ENCODE peak calls at places on chromosomes 1 and 21, in nine cellular contexts. V, K, W, I, A, R, E, B and C are unnamed samples.

GRCh38 chr1:19317126-19317910 is 5.2 kb downstream of the SLC66A1 start:
- DNase-seq in V (no peak), K (no peak), W (no peak), I (no peak), A (peak; percentile 47), R (peak; percentile 39), E (no peak), B (no peak), C (no peak)

GRCh38 chr1:228830954-228831481 is 95.7 kb downstream of the RHOU start:
- DNase-seq in V (no peak), K (no peak), W (no peak), I (no peak), A (no peak), R (peak; percentile 60), E (peak; percentile 65), B (peak; percentile 64), C (peak; percentile 64)

GRCh38 chr1:78292361-78292760 is 198.4 kb upstream of the PTGFR start:
- DNase-seq in V (no peak), K (no peak), W (no peak), I (no peak), A (no peak), R (no peak), E (peak; percentile 51), B (no peak), C (no peak)

GRCh38 chr21:45894107-45894810 is 87.3 kb upstream of the COL6A1 start:
- DNase-seq in V (no peak), K (no peak), W (peak; percentile 73), I (no peak), A (peak; percentile 27), R (no peak), E (peak; percentile 85), B (no peak), C (no peak)

GRCh38 chr1:29577512-29577911 is 341.2 kb downstream of the PTPRU start:
- DNase-seq in V (no peak), K (no peak), W (no peak), I (no peak), A (no peak), R (no peak), E (no peak), B (no peak), C (no peak)

GRCh38 chr1:145872421-145872891 is 13.2 kb downstream of the ANKRD35 start:
- DNase-seq in V (peak; percentile 43), K (peak; percentile 68), W (peak; percentile 82), I (no peak), A (peak; percentile 86), R (peak; percentile 61), E (peak; percentile 30), B (no peak), C (peak; percentile 91)

GRCh38 chr1:55823521-55824296 is 608.5 kb upstream of the USP24 start:
- DNase-seq in V (no peak), K (no peak), W (no peak), I (no peak), A (no peak), R (no peak), E (peak; percentile 64), B (no peak), C (no peak)

GRCh38 chr1:30966690-30967369 is 58.3 kb upstream of the SDC3 start:
- DNase-seq in V (peak; percentile 85), K (peak; percentile 31), W (no peak), I (no peak), A (no peak), R (no peak), E (peak; percentile 70), B (no peak), C (no peak)

GRCh38 chr1:225949041-225949440 is 8.0 kb upstream of the LEFTY2 start:
- DNase-seq in V (no peak), K (no peak), W (no peak), I (no peak), A (no peak), R (no peak), E (no peak), B (no peak), C (no peak)

GRCh38 chr1:59018860-59019259 is 235.0 kb upstream of the JUN start:
- DNase-seq in V (peak; percentile 31), K (no peak), W (no peak), I (no peak), A (no peak), R (no peak), E (no peak), B (no peak), C (no peak)

GRCh38 chr1:92924501-92924900 is 36.8 kb downstream of the DIPK1A start:
- DNase-seq in V (no peak), K (no peak), W (no peak), I (no peak), A (no peak), R (no peak), E (no peak), B (no peak), C (no peak)

GRCh38 chr21:38032402-38032801 is 116.1 kb upstream of the KCNJ6 start:
- DNase-seq in V (no peak), K (no peak), W (no peak), I (no peak), A (no peak), R (no peak), E (no peak), B (no peak), C (peak; percentile 10)
- TF ChIP-seq POLR2A in V (no peak), K (no peak), W (no peak), I (no peak), A (no peak), R (no peak), E (no peak), B (no peak), C (no peak)

GRCh38 chr1:205448540-205449253 is 7.1 kb downstream of the BLACAT1 start:
- DNase-seq in V (no peak), K (no peak), W (no peak), I (no peak), A (no peak), R (no peak), E (no peak), B (no peak), C (no peak)
- TF ChIP-seq POLR2A in V (no peak), K (no peak), W (no peak), I (no peak), A (no peak), R (no peak), E (no peak), B (no peak), C (no peak)

GRCh38 chr1:214280386-214281029 is 451 bp upstream of the SMYD2 start:
- DNase-seq in V (peak; percentile 60), K (peak; percentile 42), W (peak; percentile 20), I (no peak), A (peak; percentile 65), R (peak; percentile 75), E (peak; percentile 37), B (no peak), C (peak; percentile 68)
- TF ChIP-seq POLR2A in V (no peak), K (no peak), W (no peak), I (no peak), A (no peak), R (no peak), E (no peak), B (peak; percentile 13), C (no peak)

GRCh38 chr1:201570886-201571624 is 32.1 kb downstream of the NAV1 start:
- DNase-seq in V (peak; percentile 25), K (no peak), W (no peak), I (no peak), A (peak; percentile 27), R (peak; percentile 45), E (no peak), B (no peak), C (no peak)
- TF ChIP-seq POLR2A in V (no peak), K (no peak), W (no peak), I (no peak), A (no peak), R (no peak), E (no peak), B (no peak), C (no peak)